ENCODE peak calls at places on chromosomes 4 and X, in four cellular contexts. F, L, E and U are unnamed samples.

GRCh38 chr4:149176019-149176418 is 639.6 kb downstream of the IQCM start:
- DNase-seq in F (no peak), L (no peak), E (no peak), U (no peak)

GRCh38 chrX:110561036-110561435 is 202.4 kb downstream of the RTL9 start:
- DNase-seq in F (no peak), L (no peak), E (no peak), U (no peak)

GRCh38 chrX:31423575-31424284 is 351.9 kb upstream of the FTHL17 start:
- DNase-seq in F (peak), L (no peak), E (peak), U (no peak)

GRCh38 chr4:163875327-163875726 is 380.8 kb downstream of the TMA16 start:
- DNase-seq in F (no peak), L (no peak), E (no peak), U (no peak)

GRCh38 chr4:151439320-151439719 is 30.3 kb downstream of the FHIP1A start:
- DNase-seq in F (no peak), L (no peak), E (no peak), U (no peak)

GRCh38 chr4:128978985-128979384 is 114.4 kb downstream of the SCLT1 start:
- DNase-seq in F (no peak), L (no peak), E (no peak), U (no peak)

GRCh38 chr4:153205028-153205648 is 895 bp downstream of the TRIM2 start:
- DNase-seq in F (no peak), L (no peak), E (no peak), U (no peak)

GRCh38 chr4:1504786-1505500 is 98.7 kb upstream of the NKX1-1 start:
- DNase-seq in F (no peak), L (peak), E (no peak), U (peak)

GRCh38 chrX:119887721-119888425 is 7.8 kb upstream of the AKAP14 start:
- DNase-seq in F (peak), L (peak), E (peak), U (peak)

GRCh38 chr4:24850669-24851068 is 55.3 kb downstream of the SOD3 start:
- DNase-seq in F (no peak), L (peak), E (no peak), U (no peak)

GRCh38 chrX:153670748-153671588 is 2.6 kb downstream of the PNCK start:
- DNase-seq in F (no peak), L (peak), E (no peak), U (no peak)

GRCh38 chrX:17441965-17442364 is 67.0 kb downstream of the NHS start:
- DNase-seq in F (no peak), L (peak), E (no peak), U (no peak)

GRCh38 chr4:168743576-168743975 is 246.7 kb downstream of the PALLD start:
- DNase-seq in F (no peak), L (peak), E (no peak), U (no peak)

GRCh38 chr4:139085141-139085540 is 69.6 kb downstream of the NOCT start:
- DNase-seq in F (no peak), L (peak), E (no peak), U (no peak)

GRCh38 chr4:8583655-8584025 is 3.4 kb downstream of the GPR78 start:
- DNase-seq in F (no peak), L (peak), E (no peak), U (no peak)

GRCh38 chr4:13921805-13922204 is 294.3 kb upstream of the BOD1L1 start:
- DNase-seq in F (no peak), L (no peak), E (no peak), U (no peak)

GRCh38 chrX:40488299-40488698 is 92.5 kb upstream of the ATP6AP2 start:
- DNase-seq in F (no peak), L (no peak), E (no peak), U (no peak)

GRCh38 chrX:153303276-153304262 is 18.0 kb downstream of the PNMA6F start:
- DNase-seq in F (no peak), L (peak), E (no peak), U (no peak)

GRCh38 chrX:3609800-3610199 is 103.6 kb downstream of the PRKX start:
- DNase-seq in F (no peak), L (peak), E (no peak), U (no peak)

GRCh38 chr4:1206299-1207156 is 34.1 kb upstream of the SPON2 start:
- DNase-seq in F (no peak), L (peak), E (no peak), U (peak)

GRCh38 chr4:145231906-145232700 is 51.7 kb upstream of the OTUD4 start:
- DNase-seq in F (no peak), L (peak), E (no peak), U (no peak)

GRCh38 chr4:154329939-154330338 is 161.7 kb downstream of the DCHS2 start:
- DNase-seq in F (no peak), L (no peak), E (no peak), U (no peak)

GRCh38 chrX:17433965-17434364 is 59.0 kb downstream of the NHS start:
- DNase-seq in F (no peak), L (no peak), E (no peak), U (no peak)

GRCh38 chr4:94452476-94453300 is 946 bp downstream of the PDLIM5 start:
- DNase-seq in F (peak), L (peak), E (peak), U (peak)

GRCh38 chr4:1512738-1513660 is 106.8 kb upstream of the NKX1-1 start:
- DNase-seq in F (peak), L (no peak), E (peak), U (peak)

GRCh38 chr4:95545526-95545925 is 3.2 kb downstream of the UNC5C start:
- DNase-seq in F (no peak), L (no peak), E (no peak), U (no peak)

GRCh38 chr4:6942238-6942800 is 32.7 kb downstream of the TBC1D14 start:
- DNase-seq in F (no peak), L (peak), E (no peak), U (peak)

GRCh38 chrX:33045245-33045644 is 166.1 kb downstream of the DMD start:
- DNase-seq in F (no peak), L (no peak), E (no peak), U (no peak)

GRCh38 chr4:123478859-123479345 is 82.3 kb downstream of the SPRY1 start:
- DNase-seq in F (peak), L (no peak), E (no peak), U (no peak)

GRCh38 chr4:11428161-11428700 is 463 bp downstream of the HS3ST1 start:
- DNase-seq in F (no peak), L (peak), E (no peak), U (no peak)

GRCh38 chr4:119034276-119035008 is 101.2 kb upstream of the MYOZ2 start:
- DNase-seq in F (no peak), L (no peak), E (no peak), U (no peak)

GRCh38 chr4:26342328-26343040 is 21.7 kb downstream of the RBPJ start:
- DNase-seq in F (peak), L (peak), E (no peak), U (no peak)

GRCh38 chrX:139924069-139924695 is 8.7 kb downstream of the ATP11C start:
- DNase-seq in F (no peak), L (no peak), E (no peak), U (no peak)

GRCh38 chr4:121785479-121785878 is 15.6 kb upstream of the EXOSC9 start:
- DNase-seq in F (no peak), L (no peak), E (no peak), U (no peak)

GRCh38 chr4:67500373-67500772 is 44.9 kb downstream of the CENPC start:
- DNase-seq in F (no peak), L (no peak), E (no peak), U (no peak)

GRCh38 chr4:111838406-111838930 is 306.8 kb upstream of the FAM241A start:
- DNase-seq in F (no peak), L (no peak), E (no peak), U (no peak)

GRCh38 chrX:44101300-44101699 is 128.1 kb upstream of the NDP start:
- DNase-seq in F (no peak), L (no peak), E (no peak), U (no peak)

GRCh38 chrX:46814966-46815365 is 21.9 kb upstream of the RP2 start:
- DNase-seq in F (no peak), L (no peak), E (no peak), U (no peak)

GRCh38 chrX:46811101-46811500 is 25.7 kb upstream of the RP2 start:
- DNase-seq in F (no peak), L (no peak), E (no peak), U (no peak)

DNA sequence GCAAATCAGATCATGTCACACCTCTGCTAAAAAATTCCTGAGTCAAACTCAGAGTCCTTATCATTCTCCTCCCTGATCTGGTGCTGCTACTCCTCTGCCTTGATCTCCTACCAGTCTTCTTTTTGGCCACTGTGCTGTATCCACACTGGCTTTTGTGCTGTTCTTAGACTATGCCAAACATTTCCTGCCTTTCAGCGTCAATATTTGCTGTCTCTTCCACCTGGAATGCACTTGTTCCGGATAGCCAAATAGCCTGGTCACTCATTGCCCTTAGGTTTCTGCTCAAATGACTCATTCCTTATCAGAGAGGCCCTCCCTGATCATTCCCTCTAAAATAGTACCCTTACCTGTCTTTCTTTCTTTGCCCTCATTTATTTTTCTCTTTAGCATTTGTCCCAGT is 24.4 kb upstream of the RP2 start:
- DNase-seq in F (no peak), L (peak), E (no peak), U (no peak)
- H3K27ac ChIP-seq in F (no peak), L (no peak), E (no peak), U (no peak)

DNA sequence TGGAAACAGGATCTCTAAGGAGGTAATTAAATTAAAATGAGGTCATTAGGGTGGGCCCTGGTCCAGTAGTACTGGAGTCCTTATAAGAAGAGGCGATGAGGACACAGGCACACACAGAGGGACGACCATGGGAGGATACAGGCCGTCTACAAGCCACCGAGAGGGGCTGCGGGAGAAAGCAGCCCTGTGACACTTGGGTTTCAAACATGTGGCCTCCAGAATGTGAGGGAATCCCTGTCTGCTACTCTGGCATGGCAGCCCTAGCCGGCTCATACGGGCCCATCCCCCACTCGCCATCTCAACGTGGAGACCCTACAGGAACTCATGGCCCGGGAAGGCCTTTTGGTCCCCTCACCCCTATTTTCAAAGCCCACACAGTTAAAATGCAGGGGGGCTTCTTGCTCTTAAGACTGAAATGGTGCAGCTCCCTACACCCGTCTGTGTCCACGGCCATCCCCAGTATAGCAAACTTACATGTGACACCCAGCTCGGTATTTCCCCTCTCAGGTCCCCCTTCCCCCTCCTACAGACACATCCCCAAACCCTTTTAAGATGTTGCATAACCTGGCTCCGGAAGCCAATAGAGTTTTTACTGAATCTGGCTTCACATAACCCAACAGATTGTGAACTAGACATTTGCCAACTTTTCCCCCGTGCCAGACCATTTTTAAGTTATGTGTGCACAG is 124.1 kb upstream of the TBL1X start:
- DNase-seq in F (no peak), L (no peak), E (peak), U (no peak)
- H3K4me3 ChIP-seq in F (no peak), L (peak), E (peak), U (no peak)

DNA sequence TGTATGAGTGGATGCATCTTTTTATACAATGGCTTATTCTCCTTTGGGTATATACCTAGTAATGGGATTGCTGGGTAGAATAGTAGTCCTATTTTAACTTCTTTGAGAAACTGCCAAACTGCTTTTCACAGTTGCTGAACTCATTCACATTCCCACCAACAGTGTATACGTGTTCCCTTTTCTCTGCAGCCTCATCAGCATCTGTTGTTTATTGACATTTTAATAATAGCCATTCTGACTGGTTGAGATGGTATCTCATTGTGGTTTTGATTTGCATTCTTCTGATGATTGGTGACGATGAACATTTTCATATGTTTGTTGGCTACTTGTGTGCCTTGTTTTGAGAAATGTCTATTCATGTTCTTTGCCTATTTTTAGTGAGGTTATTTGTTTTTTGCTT is 687.0 kb upstream of the EPHA5 start:
- DNase-seq in F (no peak), L (no peak), E (no peak), U (no peak)
- H3K27ac ChIP-seq in F (no peak), L (no peak), E (no peak), U (no peak)

DNA sequence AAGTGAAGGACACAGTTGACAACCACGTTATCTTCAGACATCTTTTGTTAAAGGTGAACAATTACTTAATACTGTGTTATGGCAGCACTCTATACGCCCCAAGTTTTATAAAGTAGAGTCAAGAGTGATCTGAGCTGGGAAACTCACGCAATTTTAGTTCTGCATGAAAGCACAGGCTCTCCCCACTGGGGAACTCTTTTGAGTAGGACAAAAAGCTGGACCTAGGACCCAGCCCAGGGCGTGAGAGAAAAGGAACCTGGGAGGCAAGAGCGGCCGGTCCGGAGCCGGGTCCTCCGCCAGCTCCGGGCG is 152.6 kb upstream of the SLC4A4 start:
- DNase-seq in F (no peak), L (no peak), E (no peak), U (no peak)
- H3K4me3 ChIP-seq in F (peak), L (peak), E (peak), U (peak)

DNA sequence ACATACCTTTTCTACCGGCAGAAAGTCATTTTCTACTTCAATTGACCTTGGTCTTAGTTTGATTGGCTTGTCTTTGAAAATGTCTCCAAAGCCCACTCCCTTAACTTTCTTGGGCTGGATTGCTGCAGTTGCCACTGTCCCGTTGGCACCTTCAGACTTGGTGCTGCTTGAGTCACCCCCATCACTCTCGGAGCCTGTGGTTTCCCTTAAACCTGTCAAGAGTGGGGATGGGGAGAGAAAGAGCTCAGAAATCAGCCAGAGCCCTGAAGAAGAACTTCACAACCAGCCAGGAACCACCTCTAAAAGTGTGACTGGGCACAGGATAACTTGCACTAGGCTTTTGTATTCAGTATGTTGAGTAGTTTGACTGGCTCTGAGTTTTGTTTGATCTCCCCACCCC is 168.5 kb upstream of the MAP3K15 start:
- DNase-seq in F (no peak), L (no peak), E (no peak), U (no peak)
- H3K27ac ChIP-seq in F (no peak), L (peak), E (peak), U (no peak)

DNA sequence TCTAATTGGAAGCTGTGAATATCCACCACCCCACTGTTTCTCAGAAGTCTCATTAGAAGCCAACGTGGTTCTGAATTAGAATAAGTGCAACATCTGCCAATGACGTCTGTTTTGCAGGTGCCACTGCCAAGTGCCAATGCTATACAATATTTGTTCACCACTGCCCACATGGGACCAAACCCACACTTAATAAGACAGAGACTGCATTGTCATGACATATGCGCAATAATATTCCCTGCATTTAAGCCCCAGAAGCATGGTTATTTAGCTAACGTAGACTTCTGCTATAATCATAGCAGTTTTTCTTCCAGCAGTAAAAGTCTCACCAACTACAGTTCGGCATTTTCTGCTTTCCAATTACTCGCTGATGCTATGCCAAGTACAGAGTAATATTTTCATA is 262.5 kb upstream of the PCDH18 start:
- DNase-seq in F (no peak), L (no peak), E (no peak), U (no peak)
- H3K4me3 ChIP-seq in F (no peak), L (peak), E (no peak), U (peak)

GRCh38 chr4:173182403-173182802 is 13.8 kb downstream of the GALNT7 start:
- DNase-seq in F (no peak), L (no peak), E (no peak), U (no peak)
- H3K27ac ChIP-seq in F (no peak), L (peak), E (no peak), U (no peak)

GRCh38 chrX:54807524-54808108 is at the start of gene MAGED2:
- DNase-seq in F (peak), L (no peak), E (peak), U (peak)
- H3K4me3 ChIP-seq in F (peak), L (peak), E (peak), U (peak)

DNA sequence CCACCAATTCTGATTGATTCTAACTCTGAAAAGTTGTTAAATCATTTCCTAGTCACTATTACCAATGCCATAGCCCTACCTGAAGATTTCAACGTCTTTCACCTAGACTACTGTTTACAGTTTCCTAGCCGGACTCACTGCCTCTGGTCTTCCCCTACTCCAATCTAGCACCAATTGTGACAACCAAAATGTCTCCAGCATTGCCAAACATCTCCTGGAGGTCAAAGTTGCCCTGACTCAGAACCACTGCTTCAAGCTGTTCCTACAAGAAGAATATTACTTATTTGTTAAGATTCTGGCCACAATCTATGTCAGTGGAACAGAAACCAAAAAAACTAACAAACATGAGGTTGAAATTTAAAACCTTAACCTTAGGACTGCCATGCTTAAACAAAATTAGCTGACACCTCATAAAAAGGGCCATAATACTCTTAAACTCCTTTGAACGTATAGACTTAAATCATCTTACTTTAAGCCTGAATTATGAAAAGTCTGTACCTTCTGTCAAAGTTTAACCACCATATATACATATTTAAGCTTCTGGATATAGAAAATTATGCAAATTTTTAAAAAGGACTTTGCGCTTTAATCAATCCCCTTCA is 2.1 kb downstream of the PDS5A start:
- DNase-seq in F (no peak), L (peak), E (no peak), U (no peak)
- H3K27ac ChIP-seq in F (no peak), L (peak), E (peak), U (no peak)

DNA sequence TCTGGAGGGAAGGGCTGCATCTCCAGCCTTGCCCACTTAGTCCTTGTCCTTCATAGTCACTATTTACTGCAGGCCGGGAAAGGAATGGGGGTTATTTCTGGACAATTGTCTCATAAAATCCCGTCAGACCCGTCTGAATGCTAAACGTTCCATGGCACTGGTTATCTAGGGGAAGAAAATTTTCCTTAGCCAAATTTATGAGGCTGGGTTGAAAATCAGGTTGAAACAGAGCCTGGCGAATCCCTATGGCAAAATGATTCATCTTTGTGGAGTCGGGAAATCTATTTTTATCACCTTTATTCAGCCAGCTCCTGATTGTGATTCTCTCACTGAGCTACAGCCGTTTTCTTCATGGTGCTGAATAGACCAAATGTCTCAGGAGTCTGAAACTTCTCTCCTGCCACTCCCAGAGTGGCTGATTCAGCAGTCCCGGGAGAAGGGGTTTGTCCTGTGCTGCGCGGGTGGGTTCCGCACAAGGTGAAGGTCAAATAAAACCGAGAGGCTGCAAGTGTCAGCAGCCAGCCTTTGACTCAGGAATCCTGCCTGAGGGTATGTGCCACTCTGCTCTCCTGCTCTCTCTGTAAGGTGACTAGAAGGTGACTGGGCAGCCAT is 1.0 kb downstream of the LIMCH1 start:
- DNase-seq in F (no peak), L (no peak), E (peak), U (peak)
- H3K4me3 ChIP-seq in F (no peak), L (no peak), E (peak), U (peak)